ENCODE peak calls at places on chromosomes 11 and 22, in six cellular contexts. H is OCI-LY7, K is tibial artery, C is WTC11, B is AG09309, T is keratinocyte. R is an unnamed sample.

GRCh38 chr11:129590030-129590752 is 214.5 kb downstream of the BARX2 start:
- DNase-seq in H (no peak), C (no peak), T (no peak), B (no peak), K (no peak), R (no peak)

GRCh38 chr11:105236631-105237030 is 97.1 kb upstream of the CARD18 start:
- DNase-seq in B (peak), T (no peak), K (no peak), H (no peak), C (no peak), R (no peak)

GRCh38 chr22:30843245-30843644 is 125.3 kb downstream of the MORC2 start:
- DNase-seq in C (no peak), K (no peak), H (no peak), B (no peak), T (no peak), R (no peak)

GRCh38 chr11:113182288-113182687 is 132.1 kb upstream of the TTC12 start:
- DNase-seq in K (no peak), H (no peak), C (no peak), T (no peak), B (no peak), R (no peak)

GRCh38 chr11:103338621-103339484 is 229.6 kb downstream of the DYNC2H1 start:
- DNase-seq in K (no peak), T (no peak), H (no peak), C (peak), B (peak), R (no peak)

GRCh38 chr11:12882670-12883069 is 126.4 kb upstream of the RASSF10 start:
- DNase-seq in K (no peak), H (no peak), B (no peak), C (no peak), T (no peak), R (no peak)

GRCh38 chr11:10072142-10072541 is 221.9 kb downstream of the SBF2 start:
- DNase-seq in T (no peak), C (no peak), H (no peak), K (no peak), B (no peak), R (no peak)

GRCh38 chr11:120339394-120339890 is 3.2 kb downstream of the ARHGEF12 start:
- DNase-seq in T (no peak), B (no peak), C (no peak), K (no peak), H (no peak), R (no peak)

GRCh38 chr11:44731685-44732411 is 5.1 kb downstream of the TSPAN18 start:
- DNase-seq in K (no peak), T (no peak), C (no peak), B (no peak), H (no peak), R (no peak)

GRCh38 chr11:29336727-29337212 is 680.1 kb downstream of the KCNA4 start:
- DNase-seq in B (no peak), K (no peak), H (no peak), C (no peak), T (no peak), R (no peak)

GRCh38 chr22:31399211-31400022 is at the start of gene DRG1:
- DNase-seq in K (peak), B (peak), H (peak), T (peak), C (peak), R (peak)

GRCh38 chr11:43833657-43834073 is 47.0 kb upstream of the ALKBH3 start:
- DNase-seq in C (no peak), H (no peak), K (no peak), B (no peak), T (no peak), R (no peak)

GRCh38 chr11:11263238-11264030 is 89.6 kb downstream of the CSNK2A3 start:
- DNase-seq in H (no peak), T (no peak), B (no peak), C (no peak), K (no peak), R (no peak)

GRCh38 chr22:17260291-17260690 is 41.1 kb upstream of the ADA2 start:
- DNase-seq in H (no peak), T (no peak), C (no peak), B (no peak), K (no peak), R (no peak)

GRCh38 chr11:110509485-110509884 is 79.7 kb downstream of the FDX1 start:
- DNase-seq in K (no peak), B (no peak), H (no peak), T (no peak), C (no peak), R (no peak)

GRCh38 chr11:33704240-33705002 is 3.8 kb upstream of the C11orf91 start:
- DNase-seq in K (no peak), T (no peak), B (no peak), H (no peak), C (no peak), R (no peak)

GRCh38 chr11:70202898-70203748 is at the start of gene FADD:
- DNase-seq in B (peak), K (peak), C (peak), T (peak), H (peak), R (peak)

GRCh38 chr11:72635931-72636330 is 38.3 kb downstream of the PDE2A start:
- DNase-seq in H (no peak), C (peak), B (no peak), K (no peak), T (no peak), R (no peak)

GRCh38 chr11:563066-563811 is 2.5 kb downstream of the RASSF7 start:
- DNase-seq in K (no peak), H (no peak), C (no peak), B (no peak), T (no peak), R (no peak)

GRCh38 chr11:102158151-102158734 is 48.0 kb downstream of the YAP1 start:
- DNase-seq in T (no peak), H (no peak), C (no peak), B (no peak), K (no peak), R (no peak)

GRCh38 chr11:433641-434040 is 8.2 kb downstream of the ANO9 start:
- DNase-seq in T (no peak), K (no peak), H (no peak), C (no peak), B (no peak), R (no peak)

GRCh38 chr22:17968126-17968525 is 56.2 kb downstream of the MICAL3 start:
- DNase-seq in C (no peak), B (no peak), H (no peak), K (no peak), T (no peak), R (no peak)

GRCh38 chr22:19890502-19891349 is 36.1 kb upstream of the GNB1L start:
- DNase-seq in T (no peak), C (no peak), B (no peak), K (no peak), H (peak), R (no peak)

GRCh38 chr11:86955674-86956522 is 703 bp upstream of the FZD4 start:
- DNase-seq in H (peak), C (peak), B (no peak), K (peak), T (no peak), R (peak)

GRCh38 chr22:48499456-48500425 is 1327.9 kb downstream of the BRD1 start:
- DNase-seq in C (no peak), K (no peak), H (no peak), B (no peak), T (no peak), R (no peak)

GRCh38 chr11:58763120-58763490 is 31.4 kb upstream of the GLYAT start:
- DNase-seq in C (no peak), T (no peak), K (no peak), H (no peak), B (no peak), R (no peak)

GRCh38 chr11:122796128-122796717 is 42.1 kb upstream of the CRTAM start:
- DNase-seq in H (peak), B (no peak), C (peak), K (no peak), T (no peak), R (peak)

GRCh38 chr22:30441088-30441487 is 15.5 kb downstream of the MTFP1 start:
- DNase-seq in B (no peak), C (no peak), T (no peak), K (no peak), H (no peak), R (no peak)

GRCh38 chr11:17471501-17471900 is 5.1 kb downstream of the ABCC8 start:
- DNase-seq in K (no peak), H (no peak), C (no peak), T (no peak), B (no peak), R (no peak)

GRCh38 chr22:45210174-45210573 is 30.5 kb downstream of the KIAA0930 start:
- DNase-seq in B (no peak), C (no peak), H (no peak), T (no peak), K (no peak), R (no peak)

GRCh38 chr11:47524200-47524874 is 28.6 kb downstream of the CELF1 start:
- DNase-seq in T (no peak), H (no peak), K (no peak), B (no peak), C (no peak), R (peak)

GRCh38 chr11:117410861-117411725 is 83.4 kb downstream of the CEP164 start:
- DNase-seq in H (no peak), K (no peak), B (no peak), T (no peak), C (no peak), R (no peak)

GRCh38 chr11:1559103-1559951 is 12.7 kb downstream of the DUSP8 start:
- DNase-seq in C (peak), H (no peak), K (peak), B (peak), T (peak), R (no peak)

GRCh38 chr22:19825016-19825339 is 29.7 kb downstream of the GNB1L start:
- DNase-seq in B (no peak), K (no peak), H (no peak), C (no peak), T (no peak), R (no peak)

GRCh38 chr11:6655790-6656580 is at the start of gene DCHS1:
- DNase-seq in K (no peak), B (no peak), T (no peak), C (peak), H (no peak), R (no peak)

GRCh38 chr11:99019676-99020075 is 1.1 kb upstream of the CNTN5 start:
- DNase-seq in H (no peak), C (no peak), B (no peak), T (no peak), K (no peak), R (no peak)

DNA sequence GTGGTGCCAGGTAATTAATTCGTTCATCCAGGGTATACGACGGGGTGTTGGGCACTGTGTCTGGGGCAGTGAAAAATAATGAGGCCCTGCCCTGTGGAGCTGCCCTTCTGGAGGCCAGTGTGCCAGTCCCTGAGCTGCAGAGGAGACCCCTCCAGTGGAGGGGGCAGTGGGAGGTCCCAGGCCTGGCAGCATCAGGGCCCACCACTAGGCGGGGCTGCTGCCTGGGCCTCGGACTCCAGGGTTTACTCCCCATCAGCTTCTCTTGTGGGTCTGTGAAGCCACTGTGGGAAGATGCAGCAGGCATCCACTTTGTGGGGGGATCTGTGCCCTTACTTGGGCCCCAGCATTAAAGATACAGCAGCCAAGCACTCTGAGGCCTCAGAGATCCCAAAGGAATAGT is 17.4 kb upstream of the TMPRSS6 start:
- DNase-seq in T (no peak), C (peak), K (no peak), B (no peak), H (peak), R (no peak)
- TF ChIP-seq CTCF in T (peak), C (peak), K (no peak), B (peak), H (peak), R (peak)

DNA sequence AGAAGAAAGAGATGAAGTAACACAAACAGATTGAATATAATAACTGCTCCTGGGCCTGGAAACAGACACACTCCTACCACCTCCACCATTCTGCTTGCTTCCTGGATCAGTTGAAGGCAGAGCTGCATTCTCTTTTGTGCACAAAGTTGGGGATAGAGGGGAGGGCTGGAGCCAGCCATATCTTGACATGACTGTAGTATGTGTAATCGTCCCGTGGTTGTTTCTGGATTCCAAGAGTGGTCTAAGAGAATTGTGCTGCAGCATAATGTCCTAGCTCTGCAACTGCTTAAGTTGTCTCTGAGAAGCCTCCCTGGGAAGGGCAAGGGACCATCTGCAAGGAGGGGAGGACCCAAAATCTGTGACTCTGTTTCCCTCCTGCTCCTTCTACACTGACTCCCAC is 3.2 kb downstream of the CRY2 start:
- DNase-seq in K (no peak), B (no peak), T (no peak), H (no peak), C (no peak), R (no peak)
- TF ChIP-seq CTCF in K (no peak), B (no peak), T (no peak), H (no peak), C (no peak), R (no peak)

GRCh38 chr22:37167981-37168647 is 18.4 kb upstream of the IL2RB start:
- DNase-seq in K (peak), B (no peak), H (no peak), T (no peak), C (no peak), R (no peak)
- TF ChIP-seq CTCF in K (no peak), B (no peak), H (no peak), T (no peak), C (no peak), R (no peak)

GRCh38 chr11:85809881-85810280 is 1.1 kb downstream of the SYTL2 start:
- DNase-seq in T (no peak), B (no peak), C (peak), H (peak), K (no peak), R (no peak)
- TF ChIP-seq CTCF in T (no peak), B (no peak), C (no peak), H (peak), K (no peak), R (no peak)

DNA sequence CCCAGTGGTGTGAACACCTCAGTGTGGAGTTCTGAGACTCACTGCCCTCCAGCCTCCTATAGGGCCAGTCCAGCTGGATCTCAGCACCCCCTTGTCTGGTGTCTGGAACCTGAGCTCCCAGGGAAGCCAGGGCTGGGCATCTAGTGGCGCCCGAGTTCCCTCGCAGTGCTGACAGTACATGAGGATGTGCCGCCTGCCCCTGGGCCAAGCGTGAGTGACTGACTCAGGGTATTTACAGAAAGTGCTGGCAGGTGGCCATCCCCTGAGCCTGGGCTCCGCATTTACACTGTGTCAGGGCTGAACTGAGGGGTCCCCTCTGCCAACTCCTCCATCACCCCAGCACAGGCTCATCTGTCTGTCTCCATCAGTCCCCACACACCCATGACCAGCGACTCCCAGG is 185.3 kb downstream of the BRD1 start:
- DNase-seq in H (no peak), C (no peak), B (no peak), T (no peak), K (no peak), R (no peak)
- TF ChIP-seq CTCF in H (no peak), C (no peak), B (no peak), T (no peak), K (no peak), R (no peak)